ENCODE peak calls at places on chromosomes 6 and 20, in six cellular contexts. G, O, D, H, I and E are unnamed samples.
A peak's percentile ranks its signal among the peaks of the same experiment; 100 is the strongest.

GRCh38 chr20:32534661-32535240 is 50.4 kb downstream of the NOL4L start:
- DNase-seq in G (peak; percentile 26), O (no peak), D (no peak), H (no peak), I (no peak), E (no peak)

GRCh38 chr6:110876170-110876773 is 1.7 kb downstream of the AMD1 start:
- DNase-seq in G (peak; percentile 93), O (no peak), D (peak; percentile 88), H (peak; percentile 75), I (peak; percentile 47), E (peak; percentile 71)

GRCh38 chr20:50594591-50595432 is 84.6 kb downstream of the PTPN1 start:
- DNase-seq in G (no peak), O (no peak), D (no peak), H (no peak), I (no peak), E (no peak)

GRCh38 chr6:108825326-108825725 is 22.9 kb upstream of the ARMC2 start:
- DNase-seq in G (no peak), O (no peak), D (no peak), H (no peak), I (no peak), E (no peak)

GRCh38 chr6:12327391-12327790 is 37.2 kb downstream of the EDN1 start:
- DNase-seq in G (no peak), O (no peak), D (no peak), H (peak; percentile 95), I (peak; percentile 19), E (no peak)

GRCh38 chr6:139028658-139029469 is at the start of gene ABRACL:
- DNase-seq in G (peak; percentile 78), O (no peak), D (peak; percentile 56), H (peak; percentile 65), I (no peak), E (no peak)

GRCh38 chr6:34549804-34550202 is 6.3 kb downstream of the SPDEF start:
- DNase-seq in G (no peak), O (no peak), D (no peak), H (no peak), I (no peak), E (no peak)

GRCh38 chr6:151303231-151303630 is 63.5 kb downstream of the AKAP12 start:
- DNase-seq in G (no peak), O (no peak), D (no peak), H (no peak), I (no peak), E (no peak)

GRCh38 chr6:156685823-156686428 is 91.3 kb upstream of the ARID1B start:
- DNase-seq in G (no peak), O (no peak), D (no peak), H (no peak), I (no peak), E (no peak)

GRCh38 chr20:62805711-62806382 is 1.2 kb downstream of the OGFR start:
- DNase-seq in G (peak; percentile 86), O (no peak), D (peak; percentile 66), H (no peak), I (no peak), E (no peak)

GRCh38 chr6:135106611-135107010 is 52.0 kb upstream of the HBS1L start:
- DNase-seq in G (no peak), O (no peak), D (no peak), H (no peak), I (no peak), E (no peak)

GRCh38 chr6:162343902-162344226 is 383.7 kb downstream of the PRKN start:
- DNase-seq in G (no peak), O (no peak), D (no peak), H (peak; percentile 26), I (no peak), E (no peak)

GRCh38 chr6:165849539-165850430 is 186.7 kb upstream of the PDE10A start:
- DNase-seq in G (no peak), O (no peak), D (peak; percentile 38), H (no peak), I (no peak), E (no peak)

GRCh38 chr20:57904706-57905105 is 194.9 kb upstream of the PMEPA1 start:
- DNase-seq in G (no peak), O (no peak), D (no peak), H (no peak), I (no peak), E (no peak)

GRCh38 chr6:151679081-151679480 is 128.4 kb upstream of the ESR1 start:
- DNase-seq in G (no peak), O (no peak), D (peak; percentile 37), H (no peak), I (no peak), E (no peak)

GRCh38 chr6:150377211-150377781 is 8.5 kb downstream of the IYD start:
- DNase-seq in G (peak; percentile 60), O (no peak), D (no peak), H (peak; percentile 91), I (no peak), E (no peak)

GRCh38 chr6:37602801-37603200 is 94.9 kb downstream of the MDGA1 start:
- DNase-seq in G (no peak), O (no peak), D (no peak), H (no peak), I (no peak), E (no peak)